ENCODE peak calls at places on chromosomes 13 and 19, in four cellular contexts. Y is astrocyte; P is omental fat pad; W is CD8-positive, alpha-beta T cell. K is an unnamed sample.

GRCh38 chr19:44796701-44797115 is 12.2 kb upstream of the BCAM start:
- DNase-seq in W (no peak), P (no peak), Y (peak), K (no peak)

GRCh38 chr13:41178040-41178439 is 16.3 kb downstream of the KBTBD7 start:
- DNase-seq in W (no peak), P (no peak), Y (peak), K (no peak)

GRCh38 chr13:24275041-24275440 is 34.3 kb upstream of the C1QTNF9 start:
- DNase-seq in P (no peak), Y (no peak), W (no peak), K (no peak)

GRCh38 chr19:5480427-5480836 is 25.2 kb downstream of the ZNRF4 start:
- DNase-seq in W (peak), Y (no peak), P (no peak), K (no peak)

GRCh38 chr19:6754136-6754535 is 13.1 kb downstream of the SH2D3A start:
- DNase-seq in W (no peak), Y (no peak), P (no peak), K (no peak)

GRCh38 chr13:20424959-20425358 is 100.7 kb downstream of the CRYL1 start:
- DNase-seq in Y (peak), W (no peak), P (no peak), K (no peak)

GRCh38 chr13:110438211-110438610 is 123.3 kb downstream of the RAB20 start:
- DNase-seq in W (no peak), Y (no peak), P (no peak), K (no peak)

GRCh38 chr19:4542896-4543351 is 3.1 kb upstream of the LRG1 start:
- DNase-seq in W (no peak), P (no peak), Y (no peak), K (no peak)

GRCh38 chr13:103883698-103884097 is 817.5 kb upstream of the SLC10A2 start:
- DNase-seq in W (no peak), P (no peak), Y (peak), K (no peak)

GRCh38 chr13:39023316-39023715 is 14.6 kb downstream of the PROSER1 start:
- DNase-seq in W (no peak), P (no peak), Y (no peak), K (no peak)

GRCh38 chr13:74550039-74550438 is 415.8 kb upstream of the KLF12 start:
- DNase-seq in Y (peak), W (no peak), P (no peak), K (no peak)

GRCh38 chr19:52492991-52493470 is 34.4 kb upstream of the ZNF808 start:
- DNase-seq in W (no peak), Y (no peak), P (no peak), K (no peak)

GRCh38 chr19:33558846-33559245 is 37.3 kb upstream of the PEPD start:
- DNase-seq in W (no peak), Y (no peak), P (no peak), K (no peak)

GRCh38 chr13:111893607-111894443 is 173.1 kb upstream of the SOX1 start:
- DNase-seq in P (no peak), Y (no peak), W (peak), K (no peak)

GRCh38 chr13:79932556-79932955 is 408.4 kb downstream of the SPRY2 start:
- DNase-seq in Y (no peak), P (no peak), W (no peak), K (no peak)

GRCh38 chr19:40273469-40274360 is 11.4 kb downstream of the AKT2 start:
- DNase-seq in Y (no peak), W (no peak), P (no peak), K (no peak)

GRCh38 chr19:54077334-54077733 is 3.8 kb downstream of the TARM1 start:
- DNase-seq in P (no peak), Y (no peak), W (no peak), K (no peak)

GRCh38 chr13:27556109-27556508 is 64.2 kb downstream of the LNX2 start:
- DNase-seq in P (no peak), W (no peak), Y (peak), K (peak)

GRCh38 chr13:112904436-112904960 is 64.5 kb upstream of the MCF2L start:
- DNase-seq in Y (no peak), P (peak), W (no peak), K (no peak)

GRCh38 chr19:6402834-6403608 is 10.1 kb upstream of the GTF2F1 start:
- DNase-seq in W (no peak), P (no peak), Y (peak), K (peak)

GRCh38 chr19:5680083-5680436 is 256 bp downstream of the MICOS13 start:
- DNase-seq in Y (no peak), P (no peak), W (no peak), K (no peak)

GRCh38 chr13:102638741-102639140 is 42.0 kb downstream of the TPP2 start:
- DNase-seq in W (no peak), Y (no peak), P (no peak), K (no peak)

GRCh38 chr13:112185466-112185865 is 118.5 kb downstream of the SOX1 start:
- DNase-seq in Y (no peak), W (no peak), P (no peak), K (no peak)

GRCh38 chr13:47454986-47455385 is 546.1 kb downstream of the SUCLA2 start:
- DNase-seq in W (no peak), Y (peak), P (no peak), K (no peak)

GRCh38 chr19:18339703-18340102 is 695 bp upstream of the PGPEP1 start:
- DNase-seq in P (no peak), W (no peak), Y (no peak), K (peak)

GRCh38 chr13:36412736-36413135 is 19.6 kb upstream of the CCNA1 start:
- DNase-seq in Y (peak), W (no peak), P (no peak), K (no peak)

DNA sequence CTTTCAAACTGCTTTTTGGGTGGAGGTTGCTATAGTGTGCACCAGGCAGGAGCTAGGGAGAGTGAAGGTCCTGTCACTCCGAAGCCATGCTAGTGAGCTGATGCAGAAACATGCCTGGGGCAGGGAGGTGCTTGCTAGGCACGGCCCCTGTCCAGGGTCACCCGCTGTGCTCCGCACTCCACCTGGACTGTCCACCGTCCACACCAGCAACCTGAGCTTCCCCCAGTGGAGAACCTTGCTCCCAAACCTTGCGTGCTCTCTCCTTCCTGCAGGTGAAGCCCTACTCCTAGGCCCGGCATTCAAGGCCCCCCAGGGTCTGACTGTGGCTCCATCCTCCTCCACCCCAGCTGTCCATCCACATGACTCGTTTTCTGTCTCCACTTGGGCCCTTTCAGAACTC is 12.3 kb downstream of the SLC15A1 start:
- DNase-seq in W (no peak), Y (no peak), P (no peak), K (no peak)
- TF ChIP-seq CTCF in W (no peak), Y (no peak), P (no peak), K (no peak)

GRCh38 chr19:2461751-2462634 is 5.2 kb upstream of the LMNB2 start:
- DNase-seq in P (no peak), W (peak), Y (peak), K (peak)
- TF ChIP-seq CTCF in P (no peak), W (no peak), Y (no peak), K (peak)

DNA sequence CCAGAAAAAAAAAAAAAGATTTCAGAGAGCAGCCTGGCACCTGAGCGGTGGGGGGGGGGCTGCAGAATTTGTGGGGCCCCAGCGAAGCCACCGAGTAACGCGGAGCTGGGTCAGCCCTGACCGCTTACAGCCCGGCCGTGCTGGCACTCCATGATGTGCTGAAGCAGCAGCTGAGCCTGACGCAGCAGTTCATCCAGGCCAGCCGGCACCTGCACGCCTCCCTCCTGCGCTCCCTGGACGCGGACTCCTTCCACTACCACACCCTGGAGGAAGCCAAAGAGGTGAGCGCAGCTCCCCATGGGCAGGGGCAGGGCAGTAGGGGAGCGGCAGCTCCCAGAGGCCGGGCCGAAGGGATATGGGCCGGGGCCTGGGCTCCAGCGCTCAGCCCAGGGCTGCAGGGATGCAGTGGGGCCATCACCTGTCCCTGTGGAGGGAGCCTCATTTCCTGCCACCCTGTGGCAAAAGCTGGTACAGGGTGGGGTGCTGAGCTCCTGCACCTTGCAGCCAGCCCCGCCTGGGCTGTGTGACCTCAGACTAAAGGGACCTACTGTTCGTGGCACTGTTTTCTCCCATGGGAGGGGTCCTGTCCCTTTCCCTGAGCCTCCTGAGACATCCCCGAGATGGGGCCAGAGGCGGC is 18.3 kb downstream of the C19orf44 start:
- DNase-seq in W (no peak), Y (no peak), P (no peak), K (no peak)
- TF ChIP-seq CTCF in W (no peak), Y (no peak), P (no peak), K (no peak)

DNA sequence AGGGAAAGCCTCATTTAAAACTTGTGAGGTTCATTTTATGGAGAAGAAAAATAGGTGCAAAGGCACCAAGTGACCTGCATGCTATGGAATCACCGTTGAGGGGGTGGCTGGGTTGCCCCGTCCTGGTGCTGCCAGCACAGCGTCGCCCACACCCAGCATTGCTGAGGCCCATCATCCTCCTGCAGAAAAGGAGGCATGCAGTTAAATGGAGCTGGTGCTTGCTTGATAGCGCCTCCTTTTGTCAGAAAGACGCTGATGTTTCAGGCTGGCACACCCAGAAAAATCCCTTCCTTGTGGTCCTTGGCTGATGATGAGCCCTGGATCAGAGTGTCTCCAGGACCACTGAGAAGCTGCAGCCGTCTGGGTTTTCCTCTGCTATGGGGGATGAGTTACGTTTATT is 36.9 kb downstream of the DHRS12 start:
- DNase-seq in W (no peak), Y (no peak), P (no peak), K (no peak)
- TF ChIP-seq CTCF in W (no peak), Y (no peak), P (no peak), K (peak)

GRCh38 chr19:21483589-21484170 is 21.7 kb upstream of the ZNF429 start:
- DNase-seq in W (peak), P (peak), Y (no peak), K (peak)

GRCh38 chr19:21484631-21485030 is 20.8 kb upstream of the ZNF429 start:
- DNase-seq in P (no peak), W (no peak), Y (no peak), K (no peak)

GRCh38 chr19:21487969-21488368 is 17.4 kb upstream of the ZNF429 start:
- DNase-seq in Y (no peak), P (no peak), W (no peak), K (no peak)

GRCh38 chr19:21482863-21483276 is 22.5 kb upstream of the ZNF429 start:
- DNase-seq in Y (peak), P (no peak), W (peak), K (peak)
- TF ChIP-seq CTCF in Y (no peak), P (no peak), W (peak), K (peak)

K was measured in HFFc6.